ENCODE peak calls at places on chromosomes 2 and 18, in five cellular contexts. One of them, this sample, is unnamed.

GRCh38 chr2:174836345-174836999 is 72.2 kb upstream of the CHRNA1 start:
- DNase-seq in spleen: no peak
- DNase-seq in Caco-2: no peak
- DNase-seq in keratinocyte: peak; percentile 75
- DNase-seq in left lung: no peak
- DNase-seq in this sample: no peak

GRCh38 chr2:174778479-174778962 is 14.2 kb upstream of the CHRNA1 start:
- DNase-seq in left lung: no peak
- DNase-seq in spleen: peak; percentile 81
- DNase-seq in Caco-2: no peak
- DNase-seq in keratinocyte: no peak
- DNase-seq in this sample: no peak

GRCh38 chr2:38620282-38620977 is 17.7 kb upstream of the HNRNPLL start:
- DNase-seq in Caco-2: no peak
- DNase-seq in keratinocyte: no peak
- DNase-seq in left lung: no peak
- DNase-seq in spleen: no peak
- DNase-seq in this sample: no peak

GRCh38 chr2:10054976-10055375 is 11.6 kb downstream of the KLF11 start:
- DNase-seq in left lung: peak; percentile 35
- DNase-seq in keratinocyte: no peak
- DNase-seq in Caco-2: no peak
- DNase-seq in spleen: peak; percentile 56
- DNase-seq in this sample: no peak

GRCh38 chr2:228015741-228016140 is 144.3 kb downstream of the DAW1 start:
- DNase-seq in left lung: no peak
- DNase-seq in Caco-2: no peak
- DNase-seq in spleen: no peak
- DNase-seq in keratinocyte: no peak
- DNase-seq in this sample: no peak

GRCh38 chr2:218569038-218569431 is 396 bp downstream of the CNOT9 start:
- DNase-seq in keratinocyte: no peak
- DNase-seq in spleen: peak; percentile 91
- DNase-seq in Caco-2: peak; percentile 73
- DNase-seq in left lung: peak; percentile 82
- DNase-seq in this sample: peak; percentile 74

GRCh38 chr2:222024934-222025890 is 273.6 kb downstream of the PAX3 start:
- DNase-seq in Caco-2: peak; percentile 32
- DNase-seq in left lung: no peak
- DNase-seq in spleen: no peak
- DNase-seq in keratinocyte: no peak
- DNase-seq in this sample: peak; percentile 8

GRCh38 chr2:172342056-172342455 is 85.3 kb upstream of the ITGA6 start:
- DNase-seq in keratinocyte: no peak
- DNase-seq in Caco-2: no peak
- DNase-seq in left lung: no peak
- DNase-seq in spleen: no peak
- DNase-seq in this sample: no peak

GRCh38 chr2:159516241-159516758 is 100.0 kb downstream of the BAZ2B start:
- DNase-seq in left lung: no peak
- DNase-seq in keratinocyte: peak; percentile 23
- DNase-seq in spleen: no peak
- DNase-seq in Caco-2: peak; percentile 23
- DNase-seq in this sample: no peak

GRCh38 chr2:50746526-50746925 is 285.4 kb downstream of the NRXN1 start:
- DNase-seq in left lung: no peak
- DNase-seq in keratinocyte: no peak
- DNase-seq in Caco-2: peak; percentile 52
- DNase-seq in spleen: no peak
- DNase-seq in this sample: peak; percentile 37

GRCh38 chr2:238650536-238650935 is 197.3 kb upstream of the TWIST2 start:
- DNase-seq in Caco-2: no peak
- DNase-seq in keratinocyte: no peak
- DNase-seq in spleen: no peak
- DNase-seq in left lung: no peak
- DNase-seq in this sample: no peak

GRCh38 chr2:44392338-44392943 is 30.7 kb downstream of the CAMKMT start:
- DNase-seq in left lung: no peak
- DNase-seq in Caco-2: peak; percentile 62
- DNase-seq in keratinocyte: no peak
- DNase-seq in spleen: no peak
- DNase-seq in this sample: peak; percentile 64

GRCh38 chr2:212416126-212416525 is 122.5 kb downstream of the ERBB4 start:
- DNase-seq in Caco-2: no peak
- DNase-seq in keratinocyte: no peak
- DNase-seq in spleen: no peak
- DNase-seq in left lung: no peak
- DNase-seq in this sample: no peak
- TF ChIP-seq CTCF in Caco-2: no peak
- TF ChIP-seq CTCF in keratinocyte: no peak
- TF ChIP-seq CTCF in spleen: no peak
- TF ChIP-seq CTCF in left lung: no peak
- TF ChIP-seq CTCF in this sample: no peak

GRCh38 chr2:181058378-181059269 is 78.2 kb downstream of the UBE2E3 start:
- DNase-seq in Caco-2: peak; percentile 28
- DNase-seq in spleen: no peak
- DNase-seq in keratinocyte: no peak
- DNase-seq in left lung: no peak
- DNase-seq in this sample: peak; percentile 21
- TF ChIP-seq CTCF in Caco-2: peak; percentile 57
- TF ChIP-seq CTCF in spleen: peak; percentile 66
- TF ChIP-seq CTCF in keratinocyte: peak; percentile 63
- TF ChIP-seq CTCF in left lung: peak; percentile 57
- TF ChIP-seq CTCF in this sample: peak; percentile 83

DNA sequence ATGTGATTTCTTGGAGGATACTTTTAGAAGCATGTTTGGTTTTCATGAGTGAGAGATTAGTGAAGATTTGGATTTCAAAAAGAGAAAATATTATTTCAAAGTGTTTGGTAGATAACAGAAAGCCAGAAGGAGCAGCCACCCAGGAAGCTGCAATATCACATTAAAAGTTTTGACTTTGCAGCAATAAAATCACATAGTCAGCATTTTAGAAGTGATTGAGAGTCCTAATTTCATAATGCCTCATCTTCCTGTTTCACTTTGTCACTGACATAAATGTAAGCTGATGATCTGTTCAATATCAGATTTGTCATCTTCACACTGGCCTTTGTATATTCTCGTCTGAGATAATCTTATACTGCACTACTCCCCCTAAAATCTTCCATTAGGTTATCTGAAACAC is 690.5 kb downstream of the ADCYAP1 start:
- DNase-seq in left lung: no peak
- DNase-seq in spleen: no peak
- DNase-seq in keratinocyte: no peak
- DNase-seq in Caco-2: no peak
- DNase-seq in this sample: no peak
- TF ChIP-seq CTCF in left lung: no peak
- TF ChIP-seq CTCF in spleen: no peak
- TF ChIP-seq CTCF in keratinocyte: no peak
- TF ChIP-seq CTCF in Caco-2: no peak
- TF ChIP-seq CTCF in this sample: no peak

DNA sequence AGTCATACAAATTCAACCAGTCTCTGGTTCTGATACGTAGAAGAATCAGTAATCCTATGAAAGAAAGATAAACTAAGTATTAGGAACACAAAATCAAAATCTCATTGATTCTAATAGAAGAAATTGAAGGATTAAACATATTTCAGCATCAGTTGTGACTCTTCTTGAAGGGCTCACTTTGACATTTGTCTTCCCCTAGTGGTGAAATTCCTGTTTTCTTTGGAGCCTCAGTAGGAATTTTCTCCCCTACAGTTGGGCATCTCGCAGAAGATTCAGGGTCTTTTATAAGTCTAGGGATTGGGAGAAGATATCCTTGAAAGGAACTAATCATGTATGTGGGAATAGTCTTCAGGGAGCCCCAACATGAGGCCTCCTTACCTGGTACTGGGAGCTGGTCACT is 2.8 kb upstream of the CRYGB start:
- DNase-seq in keratinocyte: no peak
- DNase-seq in Caco-2: no peak
- DNase-seq in spleen: no peak
- DNase-seq in left lung: no peak
- DNase-seq in this sample: no peak
- TF ChIP-seq CTCF in keratinocyte: peak; percentile 36
- TF ChIP-seq CTCF in Caco-2: peak; percentile 68
- TF ChIP-seq CTCF in spleen: no peak
- TF ChIP-seq CTCF in left lung: no peak
- TF ChIP-seq CTCF in this sample: no peak

GRCh38 chr2:133643822-133644221 is 75.6 kb upstream of the NCKAP5 start:
- DNase-seq in keratinocyte: no peak
- DNase-seq in left lung: no peak
- DNase-seq in Caco-2: no peak
- DNase-seq in spleen: no peak
- DNase-seq in this sample: no peak
- TF ChIP-seq CTCF in keratinocyte: no peak
- TF ChIP-seq CTCF in left lung: no peak
- TF ChIP-seq CTCF in Caco-2: no peak
- TF ChIP-seq CTCF in spleen: no peak
- TF ChIP-seq CTCF in this sample: no peak

DNA sequence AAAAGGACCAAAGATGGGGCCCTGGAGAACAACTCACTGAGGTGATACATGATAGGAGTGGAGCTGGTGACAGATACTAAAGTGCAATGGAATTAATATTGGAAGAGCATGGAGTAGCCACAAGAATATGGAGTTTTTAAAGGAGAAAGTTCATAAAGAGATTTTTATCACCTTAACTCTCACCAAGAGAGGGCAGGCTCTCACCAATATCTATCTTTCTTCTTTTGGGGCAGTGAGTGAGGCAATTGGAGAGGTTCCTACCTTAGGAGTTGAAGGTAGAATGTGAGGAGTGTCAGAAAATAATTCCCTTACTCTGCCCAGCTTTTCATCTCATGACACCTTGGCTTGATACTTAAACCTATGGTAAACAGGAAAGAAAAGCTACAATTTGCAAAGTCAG is 233.7 kb upstream of the CWC22 start:
- DNase-seq in spleen: no peak
- DNase-seq in left lung: no peak
- DNase-seq in keratinocyte: no peak
- DNase-seq in Caco-2: peak; percentile 15
- DNase-seq in this sample: no peak
- TF ChIP-seq CTCF in spleen: no peak
- TF ChIP-seq CTCF in left lung: no peak
- TF ChIP-seq CTCF in keratinocyte: peak; percentile 29
- TF ChIP-seq CTCF in Caco-2: peak; percentile 33
- TF ChIP-seq CTCF in this sample: no peak

GRCh38 chr2:143572421-143572820 is 443.2 kb downstream of the ARHGAP15 start:
- DNase-seq in Caco-2: no peak
- DNase-seq in spleen: no peak
- DNase-seq in left lung: no peak
- DNase-seq in keratinocyte: no peak
- DNase-seq in this sample: no peak

GRCh38 chr2:143579456-143579855 is 450.2 kb downstream of the ARHGAP15 start:
- DNase-seq in spleen: no peak
- DNase-seq in keratinocyte: no peak
- DNase-seq in left lung: no peak
- DNase-seq in Caco-2: no peak
- DNase-seq in this sample: no peak

GRCh38 chr2:143574069-143574468 is 444.9 kb downstream of the ARHGAP15 start:
- DNase-seq in keratinocyte: no peak
- DNase-seq in spleen: no peak
- DNase-seq in Caco-2: no peak
- DNase-seq in left lung: no peak
- DNase-seq in this sample: no peak

GRCh38 chr2:143577489-143577888 is 448.3 kb downstream of the ARHGAP15 start:
- DNase-seq in Caco-2: no peak
- DNase-seq in left lung: no peak
- DNase-seq in keratinocyte: no peak
- DNase-seq in spleen: no peak
- DNase-seq in this sample: no peak

GRCh38 chr2:143575340-143575739 is 446.1 kb downstream of the ARHGAP15 start:
- DNase-seq in spleen: no peak
- DNase-seq in Caco-2: peak; percentile 10
- DNase-seq in keratinocyte: no peak
- DNase-seq in left lung: no peak
- DNase-seq in this sample: no peak
- TF ChIP-seq CTCF in spleen: no peak
- TF ChIP-seq CTCF in Caco-2: peak; percentile 48
- TF ChIP-seq CTCF in keratinocyte: peak; percentile 28
- TF ChIP-seq CTCF in left lung: no peak
- TF ChIP-seq CTCF in this sample: peak; percentile 40

DNA sequence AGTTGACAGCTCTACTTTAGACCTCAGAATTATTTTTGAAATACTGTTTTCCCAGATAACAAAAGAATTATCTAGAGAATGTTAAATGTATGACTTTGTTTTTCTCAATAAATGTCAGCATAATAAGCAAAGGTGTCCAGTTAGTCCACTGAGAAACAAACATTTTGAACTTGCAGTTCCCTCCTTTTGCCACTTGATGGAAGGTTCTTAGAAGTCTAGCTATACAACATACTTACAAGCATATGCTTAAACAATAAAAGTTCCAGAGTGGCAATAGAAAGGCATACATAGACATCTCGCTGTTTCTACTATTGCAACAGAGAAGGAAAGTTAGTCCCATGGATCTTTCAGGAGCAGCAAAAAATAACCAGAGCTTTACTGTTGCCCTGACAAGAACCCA is 11.8 kb downstream of the NDUFA10 start:
- DNase-seq in keratinocyte: no peak
- DNase-seq in Caco-2: no peak
- DNase-seq in left lung: no peak
- DNase-seq in spleen: no peak
- DNase-seq in this sample: no peak
- TF ChIP-seq CTCF in keratinocyte: peak; percentile 26
- TF ChIP-seq CTCF in Caco-2: peak; percentile 9
- TF ChIP-seq CTCF in left lung: peak; percentile 16
- TF ChIP-seq CTCF in spleen: no peak
- TF ChIP-seq CTCF in this sample: peak; percentile 25

DNA sequence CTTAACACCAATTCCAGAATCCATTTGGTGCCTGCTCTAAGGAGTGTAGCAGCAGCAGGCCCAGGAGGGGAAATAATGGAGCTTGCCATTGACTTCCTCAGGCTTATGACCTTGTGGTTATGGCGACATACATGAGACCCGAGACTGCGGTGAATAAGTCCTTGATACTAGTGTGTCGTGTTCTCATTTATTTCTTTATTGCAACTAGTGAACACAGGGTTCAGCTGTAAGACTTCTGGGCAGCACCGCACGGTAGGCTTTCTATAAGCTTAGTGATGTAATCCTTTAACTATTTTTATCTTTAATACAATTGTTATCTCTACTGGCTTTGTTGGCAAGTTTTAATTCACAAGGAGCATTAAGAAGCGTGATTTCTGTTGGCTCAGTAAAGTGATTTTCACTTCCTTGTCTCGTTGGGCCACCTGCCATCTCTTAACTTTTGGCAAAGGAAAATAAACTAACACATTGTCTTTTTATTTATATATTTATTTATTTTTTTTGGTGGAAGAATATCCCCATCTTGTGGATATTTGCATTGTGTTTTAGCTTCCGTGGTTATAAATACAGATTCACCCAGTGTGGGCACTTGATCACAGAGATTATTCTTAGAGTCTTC is 139.8 kb downstream of the LTBP1 start:
- DNase-seq in Caco-2: no peak
- DNase-seq in spleen: no peak
- DNase-seq in keratinocyte: no peak
- DNase-seq in left lung: no peak
- DNase-seq in this sample: no peak
- TF ChIP-seq CTCF in Caco-2: no peak
- TF ChIP-seq CTCF in spleen: no peak
- TF ChIP-seq CTCF in keratinocyte: no peak
- TF ChIP-seq CTCF in left lung: no peak
- TF ChIP-seq CTCF in this sample: no peak

This sample was measured in nephron progenitor cell.